ENCODE peak calls at places on chromosomes 3 and 15, in nine cellular contexts. One of them, this sample, is unnamed.
A peak's percentile ranks its signal among the peaks of the same experiment; 100 is the strongest.

GRCh38 chr3:129893616-129894070 is at the start of gene TMCC1:
- DNase-seq in brain microvascular endothelial cell: peak; percentile 46
- DNase-seq in activated CD4-positive, alpha-beta T cell treated with anti-CD3 and anti-CD28 coated beads, Interleukin-2, amount 50 U/mL, for 24 hours: peak; percentile 82
- DNase-seq in HT-29: peak; percentile 98
- DNase-seq in ACHN: peak; percentile 84
- DNase-seq in stimulated activated CD4-positive, alpha-beta T cell treated with anti-CD3 and anti-CD28 coated beads, Interleukin-4, amount 100 ng/mL, for 1 hour: peak; percentile 88
- DNase-seq in vagina: no peak
- DNase-seq in H54: peak; percentile 81
- DNase-seq in fibroblast of mammary gland: peak; percentile 65
- DNase-seq in this sample: peak; percentile 97

GRCh38 chr15:36106640-36107335 is 472.6 kb upstream of the CDIN1 start:
- DNase-seq in fibroblast of mammary gland: no peak
- DNase-seq in HT-29: no peak
- DNase-seq in vagina: no peak
- DNase-seq in H54: no peak
- DNase-seq in activated CD4-positive, alpha-beta T cell treated with anti-CD3 and anti-CD28 coated beads, Interleukin-2, amount 50 U/mL, for 24 hours: no peak
- DNase-seq in ACHN: no peak
- DNase-seq in stimulated activated CD4-positive, alpha-beta T cell treated with anti-CD3 and anti-CD28 coated beads, Interleukin-4, amount 100 ng/mL, for 1 hour: no peak
- DNase-seq in brain microvascular endothelial cell: peak; percentile 18
- DNase-seq in this sample: no peak

GRCh38 chr15:80730931-80731330 is 35.8 kb downstream of the ABHD17C start:
- DNase-seq in fibroblast of mammary gland: peak; percentile 10
- DNase-seq in vagina: no peak
- DNase-seq in stimulated activated CD4-positive, alpha-beta T cell treated with anti-CD3 and anti-CD28 coated beads, Interleukin-4, amount 100 ng/mL, for 1 hour: no peak
- DNase-seq in brain microvascular endothelial cell: no peak
- DNase-seq in activated CD4-positive, alpha-beta T cell treated with anti-CD3 and anti-CD28 coated beads, Interleukin-2, amount 50 U/mL, for 24 hours: no peak
- DNase-seq in HT-29: no peak
- DNase-seq in ACHN: no peak
- DNase-seq in H54: no peak
- DNase-seq in this sample: no peak

GRCh38 chr3:24160424-24160823 is 215.3 kb downstream of the NR1D2 start:
- DNase-seq in HT-29: no peak
- DNase-seq in brain microvascular endothelial cell: no peak
- DNase-seq in fibroblast of mammary gland: peak; percentile 22
- DNase-seq in vagina: no peak
- DNase-seq in H54: no peak
- DNase-seq in ACHN: peak; percentile 31
- DNase-seq in activated CD4-positive, alpha-beta T cell treated with anti-CD3 and anti-CD28 coated beads, Interleukin-2, amount 50 U/mL, for 24 hours: no peak
- DNase-seq in stimulated activated CD4-positive, alpha-beta T cell treated with anti-CD3 and anti-CD28 coated beads, Interleukin-4, amount 100 ng/mL, for 1 hour: no peak
- DNase-seq in this sample: no peak

GRCh38 chr3:146277953-146278631 is 27.2 kb upstream of the PLSCR4 start:
- DNase-seq in fibroblast of mammary gland: peak; percentile 96
- DNase-seq in ACHN: no peak
- DNase-seq in H54: no peak
- DNase-seq in stimulated activated CD4-positive, alpha-beta T cell treated with anti-CD3 and anti-CD28 coated beads, Interleukin-4, amount 100 ng/mL, for 1 hour: no peak
- DNase-seq in brain microvascular endothelial cell: peak; percentile 71
- DNase-seq in activated CD4-positive, alpha-beta T cell treated with anti-CD3 and anti-CD28 coated beads, Interleukin-2, amount 50 U/mL, for 24 hours: no peak
- DNase-seq in vagina: no peak
- DNase-seq in HT-29: no peak
- DNase-seq in this sample: no peak

GRCh38 chr3:114827495-114827894 is 319.6 kb downstream of the ZBTB20 start:
- DNase-seq in stimulated activated CD4-positive, alpha-beta T cell treated with anti-CD3 and anti-CD28 coated beads, Interleukin-4, amount 100 ng/mL, for 1 hour: no peak
- DNase-seq in H54: no peak
- DNase-seq in activated CD4-positive, alpha-beta T cell treated with anti-CD3 and anti-CD28 coated beads, Interleukin-2, amount 50 U/mL, for 24 hours: no peak
- DNase-seq in vagina: no peak
- DNase-seq in fibroblast of mammary gland: peak; percentile 71
- DNase-seq in brain microvascular endothelial cell: peak; percentile 19
- DNase-seq in ACHN: peak; percentile 57
- DNase-seq in HT-29: peak; percentile 79
- DNase-seq in this sample: peak; percentile 62

GRCh38 chr15:68820205-68820588 is 498 bp downstream of the ANP32A start:
- DNase-seq in HT-29: peak; percentile 60
- DNase-seq in vagina: no peak
- DNase-seq in brain microvascular endothelial cell: peak; percentile 19
- DNase-seq in H54: no peak
- DNase-seq in ACHN: peak; percentile 20
- DNase-seq in activated CD4-positive, alpha-beta T cell treated with anti-CD3 and anti-CD28 coated beads, Interleukin-2, amount 50 U/mL, for 24 hours: peak; percentile 46
- DNase-seq in stimulated activated CD4-positive, alpha-beta T cell treated with anti-CD3 and anti-CD28 coated beads, Interleukin-4, amount 100 ng/mL, for 1 hour: peak; percentile 70
- DNase-seq in fibroblast of mammary gland: peak; percentile 14
- DNase-seq in this sample: peak; percentile 42

GRCh38 chr15:40957581-40958051 is 4.3 kb downstream of the CHAC1 start:
- DNase-seq in H54: no peak
- DNase-seq in brain microvascular endothelial cell: no peak
- DNase-seq in stimulated activated CD4-positive, alpha-beta T cell treated with anti-CD3 and anti-CD28 coated beads, Interleukin-4, amount 100 ng/mL, for 1 hour: no peak
- DNase-seq in activated CD4-positive, alpha-beta T cell treated with anti-CD3 and anti-CD28 coated beads, Interleukin-2, amount 50 U/mL, for 24 hours: no peak
- DNase-seq in ACHN: no peak
- DNase-seq in HT-29: no peak
- DNase-seq in vagina: no peak
- DNase-seq in fibroblast of mammary gland: no peak
- DNase-seq in this sample: peak; percentile 90

GRCh38 chr3:71050521-71051258 is 532.8 kb downstream of the FOXP1 start:
- DNase-seq in fibroblast of mammary gland: peak; percentile 59
- DNase-seq in ACHN: no peak
- DNase-seq in stimulated activated CD4-positive, alpha-beta T cell treated with anti-CD3 and anti-CD28 coated beads, Interleukin-4, amount 100 ng/mL, for 1 hour: no peak
- DNase-seq in brain microvascular endothelial cell: no peak
- DNase-seq in H54: no peak
- DNase-seq in HT-29: peak; percentile 76
- DNase-seq in vagina: no peak
- DNase-seq in activated CD4-positive, alpha-beta T cell treated with anti-CD3 and anti-CD28 coated beads, Interleukin-2, amount 50 U/mL, for 24 hours: peak; percentile 49
- DNase-seq in this sample: no peak

GRCh38 chr15:45704329-45705249 is 69.8 kb downstream of the SQOR start:
- DNase-seq in activated CD4-positive, alpha-beta T cell treated with anti-CD3 and anti-CD28 coated beads, Interleukin-2, amount 50 U/mL, for 24 hours: no peak
- DNase-seq in H54: no peak
- DNase-seq in ACHN: peak; percentile 22
- DNase-seq in stimulated activated CD4-positive, alpha-beta T cell treated with anti-CD3 and anti-CD28 coated beads, Interleukin-4, amount 100 ng/mL, for 1 hour: peak; percentile 16
- DNase-seq in fibroblast of mammary gland: peak; percentile 61
- DNase-seq in vagina: no peak
- DNase-seq in HT-29: peak; percentile 35
- DNase-seq in brain microvascular endothelial cell: peak; percentile 20
- DNase-seq in this sample: no peak

GRCh38 chr3:69085543-69086132 is 901 bp downstream of the ARL6IP5 start:
- DNase-seq in brain microvascular endothelial cell: no peak
- DNase-seq in HT-29: peak; percentile 32
- DNase-seq in H54: no peak
- DNase-seq in activated CD4-positive, alpha-beta T cell treated with anti-CD3 and anti-CD28 coated beads, Interleukin-2, amount 50 U/mL, for 24 hours: no peak
- DNase-seq in fibroblast of mammary gland: peak; percentile 48
- DNase-seq in stimulated activated CD4-positive, alpha-beta T cell treated with anti-CD3 and anti-CD28 coated beads, Interleukin-4, amount 100 ng/mL, for 1 hour: no peak
- DNase-seq in vagina: no peak
- DNase-seq in ACHN: peak; percentile 25
- DNase-seq in this sample: no peak

GRCh38 chr3:14847613-14848541 is 29.1 kb downstream of the FGD5 start:
- DNase-seq in HT-29: peak; percentile 7
- DNase-seq in ACHN: no peak
- DNase-seq in vagina: no peak
- DNase-seq in brain microvascular endothelial cell: no peak
- DNase-seq in H54: no peak
- DNase-seq in fibroblast of mammary gland: no peak
- DNase-seq in activated CD4-positive, alpha-beta T cell treated with anti-CD3 and anti-CD28 coated beads, Interleukin-2, amount 50 U/mL, for 24 hours: no peak
- DNase-seq in stimulated activated CD4-positive, alpha-beta T cell treated with anti-CD3 and anti-CD28 coated beads, Interleukin-4, amount 100 ng/mL, for 1 hour: no peak
- DNase-seq in this sample: peak; percentile 5

GRCh38 chr3:174438501-174439156 is 420.5 kb upstream of the NAALADL2 start:
- DNase-seq in stimulated activated CD4-positive, alpha-beta T cell treated with anti-CD3 and anti-CD28 coated beads, Interleukin-4, amount 100 ng/mL, for 1 hour: no peak
- DNase-seq in fibroblast of mammary gland: peak; percentile 17
- DNase-seq in HT-29: peak; percentile 73
- DNase-seq in brain microvascular endothelial cell: no peak
- DNase-seq in activated CD4-positive, alpha-beta T cell treated with anti-CD3 and anti-CD28 coated beads, Interleukin-2, amount 50 U/mL, for 24 hours: no peak
- DNase-seq in H54: no peak
- DNase-seq in vagina: no peak
- DNase-seq in ACHN: peak; percentile 22
- DNase-seq in this sample: no peak

GRCh38 chr15:82828064-82828463 is 18.6 kb downstream of the WHAMM start:
- DNase-seq in activated CD4-positive, alpha-beta T cell treated with anti-CD3 and anti-CD28 coated beads, Interleukin-2, amount 50 U/mL, for 24 hours: no peak
- DNase-seq in HT-29: no peak
- DNase-seq in H54: no peak
- DNase-seq in fibroblast of mammary gland: peak; percentile 74
- DNase-seq in stimulated activated CD4-positive, alpha-beta T cell treated with anti-CD3 and anti-CD28 coated beads, Interleukin-4, amount 100 ng/mL, for 1 hour: no peak
- DNase-seq in vagina: no peak
- DNase-seq in brain microvascular endothelial cell: no peak
- DNase-seq in ACHN: peak; percentile 80
- DNase-seq in this sample: no peak

GRCh38 chr3:128496602-128497304 is 3.8 kb upstream of the GATA2 start:
- DNase-seq in HT-29: no peak
- DNase-seq in stimulated activated CD4-positive, alpha-beta T cell treated with anti-CD3 and anti-CD28 coated beads, Interleukin-4, amount 100 ng/mL, for 1 hour: no peak
- DNase-seq in brain microvascular endothelial cell: no peak
- DNase-seq in fibroblast of mammary gland: peak; percentile 28
- DNase-seq in H54: no peak
- DNase-seq in vagina: no peak
- DNase-seq in ACHN: no peak
- DNase-seq in activated CD4-positive, alpha-beta T cell treated with anti-CD3 and anti-CD28 coated beads, Interleukin-2, amount 50 U/mL, for 24 hours: no peak
- DNase-seq in this sample: no peak

GRCh38 chr3:100697723-100698285 is 11.5 kb upstream of the TFG start:
- DNase-seq in stimulated activated CD4-positive, alpha-beta T cell treated with anti-CD3 and anti-CD28 coated beads, Interleukin-4, amount 100 ng/mL, for 1 hour: no peak
- DNase-seq in fibroblast of mammary gland: no peak
- DNase-seq in vagina: no peak
- DNase-seq in H54: no peak
- DNase-seq in activated CD4-positive, alpha-beta T cell treated with anti-CD3 and anti-CD28 coated beads, Interleukin-2, amount 50 U/mL, for 24 hours: no peak
- DNase-seq in HT-29: no peak
- DNase-seq in brain microvascular endothelial cell: no peak
- DNase-seq in ACHN: no peak
- DNase-seq in this sample: no peak

GRCh38 chr3:98612587-98612986 is 19.2 kb upstream of the CPOX start:
- DNase-seq in brain microvascular endothelial cell: no peak
- DNase-seq in H54: no peak
- DNase-seq in HT-29: peak; percentile 66
- DNase-seq in stimulated activated CD4-positive, alpha-beta T cell treated with anti-CD3 and anti-CD28 coated beads, Interleukin-4, amount 100 ng/mL, for 1 hour: peak; percentile 3
- DNase-seq in ACHN: peak; percentile 3
- DNase-seq in activated CD4-positive, alpha-beta T cell treated with anti-CD3 and anti-CD28 coated beads, Interleukin-2, amount 50 U/mL, for 24 hours: no peak
- DNase-seq in vagina: no peak
- DNase-seq in fibroblast of mammary gland: no peak
- DNase-seq in this sample: peak; percentile 13

GRCh38 chr3:69866988-69867720 is 127.9 kb downstream of the MITF start:
- DNase-seq in stimulated activated CD4-positive, alpha-beta T cell treated with anti-CD3 and anti-CD28 coated beads, Interleukin-4, amount 100 ng/mL, for 1 hour: no peak
- DNase-seq in H54: no peak
- DNase-seq in HT-29: no peak
- DNase-seq in vagina: no peak
- DNase-seq in fibroblast of mammary gland: peak; percentile 25
- DNase-seq in brain microvascular endothelial cell: no peak
- DNase-seq in ACHN: peak; percentile 65
- DNase-seq in activated CD4-positive, alpha-beta T cell treated with anti-CD3 and anti-CD28 coated beads, Interleukin-2, amount 50 U/mL, for 24 hours: no peak
- DNase-seq in this sample: no peak

GRCh38 chr3:107661447-107662108 is 138.8 kb downstream of the BBX start:
- DNase-seq in H54: no peak
- DNase-seq in brain microvascular endothelial cell: no peak
- DNase-seq in HT-29: no peak
- DNase-seq in vagina: no peak
- DNase-seq in fibroblast of mammary gland: peak; percentile 54
- DNase-seq in ACHN: no peak
- DNase-seq in stimulated activated CD4-positive, alpha-beta T cell treated with anti-CD3 and anti-CD28 coated beads, Interleukin-4, amount 100 ng/mL, for 1 hour: no peak
- DNase-seq in activated CD4-positive, alpha-beta T cell treated with anti-CD3 and anti-CD28 coated beads, Interleukin-2, amount 50 U/mL, for 24 hours: no peak
- DNase-seq in this sample: no peak

GRCh38 chr3:14256046-14256445 is 77.4 kb downstream of the LSM3 start:
- DNase-seq in brain microvascular endothelial cell: no peak
- DNase-seq in fibroblast of mammary gland: no peak
- DNase-seq in HT-29: no peak
- DNase-seq in H54: no peak
- DNase-seq in vagina: no peak
- DNase-seq in stimulated activated CD4-positive, alpha-beta T cell treated with anti-CD3 and anti-CD28 coated beads, Interleukin-4, amount 100 ng/mL, for 1 hour: no peak
- DNase-seq in activated CD4-positive, alpha-beta T cell treated with anti-CD3 and anti-CD28 coated beads, Interleukin-2, amount 50 U/mL, for 24 hours: no peak
- DNase-seq in ACHN: no peak
- DNase-seq in this sample: no peak

GRCh38 chr15:25408428-25408827 is 30.4 kb downstream of the UBE3A start:
- DNase-seq in fibroblast of mammary gland: no peak
- DNase-seq in ACHN: no peak
- DNase-seq in activated CD4-positive, alpha-beta T cell treated with anti-CD3 and anti-CD28 coated beads, Interleukin-2, amount 50 U/mL, for 24 hours: no peak
- DNase-seq in stimulated activated CD4-positive, alpha-beta T cell treated with anti-CD3 and anti-CD28 coated beads, Interleukin-4, amount 100 ng/mL, for 1 hour: no peak
- DNase-seq in vagina: no peak
- DNase-seq in HT-29: no peak
- DNase-seq in brain microvascular endothelial cell: no peak
- DNase-seq in H54: no peak
- DNase-seq in this sample: no peak

GRCh38 chr3:182795383-182795782 is 2.1 kb downstream of the ATP11B start:
- DNase-seq in stimulated activated CD4-positive, alpha-beta T cell treated with anti-CD3 and anti-CD28 coated beads, Interleukin-4, amount 100 ng/mL, for 1 hour: no peak
- DNase-seq in ACHN: peak; percentile 14
- DNase-seq in H54: peak; percentile 12
- DNase-seq in fibroblast of mammary gland: peak; percentile 25
- DNase-seq in HT-29: peak; percentile 82
- DNase-seq in activated CD4-positive, alpha-beta T cell treated with anti-CD3 and anti-CD28 coated beads, Interleukin-2, amount 50 U/mL, for 24 hours: peak; percentile 21
- DNase-seq in brain microvascular endothelial cell: no peak
- DNase-seq in vagina: no peak
- DNase-seq in this sample: no peak

GRCh38 chr3:2783261-2783660 is 326.9 kb downstream of the IL5RA start:
- DNase-seq in fibroblast of mammary gland: no peak
- DNase-seq in HT-29: no peak
- DNase-seq in stimulated activated CD4-positive, alpha-beta T cell treated with anti-CD3 and anti-CD28 coated beads, Interleukin-4, amount 100 ng/mL, for 1 hour: no peak
- DNase-seq in vagina: no peak
- DNase-seq in H54: no peak
- DNase-seq in ACHN: no peak
- DNase-seq in brain microvascular endothelial cell: no peak
- DNase-seq in activated CD4-positive, alpha-beta T cell treated with anti-CD3 and anti-CD28 coated beads, Interleukin-2, amount 50 U/mL, for 24 hours: no peak
- DNase-seq in this sample: no peak

GRCh38 chr3:54600441-54601204 is 327.2 kb downstream of the LRTM1 start:
- DNase-seq in vagina: peak; percentile 49
- DNase-seq in ACHN: no peak
- DNase-seq in stimulated activated CD4-positive, alpha-beta T cell treated with anti-CD3 and anti-CD28 coated beads, Interleukin-4, amount 100 ng/mL, for 1 hour: no peak
- DNase-seq in HT-29: no peak
- DNase-seq in H54: no peak
- DNase-seq in brain microvascular endothelial cell: no peak
- DNase-seq in activated CD4-positive, alpha-beta T cell treated with anti-CD3 and anti-CD28 coated beads, Interleukin-2, amount 50 U/mL, for 24 hours: no peak
- DNase-seq in fibroblast of mammary gland: no peak
- DNase-seq in this sample: no peak

GRCh38 chr3:107235193-107235922 is 141.9 kb upstream of the CCDC54 start:
- DNase-seq in H54: no peak
- DNase-seq in HT-29: no peak
- DNase-seq in vagina: no peak
- DNase-seq in fibroblast of mammary gland: peak; percentile 39
- DNase-seq in stimulated activated CD4-positive, alpha-beta T cell treated with anti-CD3 and anti-CD28 coated beads, Interleukin-4, amount 100 ng/mL, for 1 hour: no peak
- DNase-seq in brain microvascular endothelial cell: peak; percentile 25
- DNase-seq in activated CD4-positive, alpha-beta T cell treated with anti-CD3 and anti-CD28 coated beads, Interleukin-2, amount 50 U/mL, for 24 hours: no peak
- DNase-seq in ACHN: peak; percentile 36
- DNase-seq in this sample: no peak

GRCh38 chr3:141094851-141095545 is 43.9 kb downstream of the SPSB4 start:
- DNase-seq in vagina: no peak
- DNase-seq in brain microvascular endothelial cell: peak; percentile 59
- DNase-seq in stimulated activated CD4-positive, alpha-beta T cell treated with anti-CD3 and anti-CD28 coated beads, Interleukin-4, amount 100 ng/mL, for 1 hour: no peak
- DNase-seq in HT-29: no peak
- DNase-seq in activated CD4-positive, alpha-beta T cell treated with anti-CD3 and anti-CD28 coated beads, Interleukin-2, amount 50 U/mL, for 24 hours: no peak
- DNase-seq in ACHN: no peak
- DNase-seq in H54: no peak
- DNase-seq in fibroblast of mammary gland: peak; percentile 40
- DNase-seq in this sample: peak; percentile 27

GRCh38 chr15:40282144-40282869 is 557 bp downstream of the ANKRD63 start:
- DNase-seq in ACHN: peak; percentile 40
- DNase-seq in activated CD4-positive, alpha-beta T cell treated with anti-CD3 and anti-CD28 coated beads, Interleukin-2, amount 50 U/mL, for 24 hours: no peak
- DNase-seq in brain microvascular endothelial cell: no peak
- DNase-seq in H54: no peak
- DNase-seq in vagina: no peak
- DNase-seq in fibroblast of mammary gland: no peak
- DNase-seq in HT-29: peak; percentile 52
- DNase-seq in stimulated activated CD4-positive, alpha-beta T cell treated with anti-CD3 and anti-CD28 coated beads, Interleukin-4, amount 100 ng/mL, for 1 hour: peak; percentile 50
- DNase-seq in this sample: peak; percentile 46

GRCh38 chr3:195752538-195753331 is 32.0 kb downstream of the MUC20 start:
- DNase-seq in fibroblast of mammary gland: no peak
- DNase-seq in stimulated activated CD4-positive, alpha-beta T cell treated with anti-CD3 and anti-CD28 coated beads, Interleukin-4, amount 100 ng/mL, for 1 hour: no peak
- DNase-seq in activated CD4-positive, alpha-beta T cell treated with anti-CD3 and anti-CD28 coated beads, Interleukin-2, amount 50 U/mL, for 24 hours: no peak
- DNase-seq in brain microvascular endothelial cell: no peak
- DNase-seq in HT-29: no peak
- DNase-seq in H54: no peak
- DNase-seq in vagina: no peak
- DNase-seq in ACHN: no peak
- DNase-seq in this sample: no peak

GRCh38 chr3:52705688-52706686 is at the start of the genes GLT8D1 and SPCS1:
- DNase-seq in fibroblast of mammary gland: peak; percentile 79
- DNase-seq in brain microvascular endothelial cell: peak; percentile 67
- DNase-seq in stimulated activated CD4-positive, alpha-beta T cell treated with anti-CD3 and anti-CD28 coated beads, Interleukin-4, amount 100 ng/mL, for 1 hour: peak; percentile 86
- DNase-seq in HT-29: peak; percentile 82
- DNase-seq in activated CD4-positive, alpha-beta T cell treated with anti-CD3 and anti-CD28 coated beads, Interleukin-2, amount 50 U/mL, for 24 hours: peak; percentile 74
- DNase-seq in vagina: no peak
- DNase-seq in H54: peak; percentile 83
- DNase-seq in ACHN: peak; percentile 79
- DNase-seq in this sample: peak; percentile 51

GRCh38 chr3:37171144-37171543 is 3.2 kb downstream of the LRRFIP2 start:
- DNase-seq in vagina: no peak
- DNase-seq in brain microvascular endothelial cell: no peak
- DNase-seq in H54: no peak
- DNase-seq in fibroblast of mammary gland: no peak
- DNase-seq in activated CD4-positive, alpha-beta T cell treated with anti-CD3 and anti-CD28 coated beads, Interleukin-2, amount 50 U/mL, for 24 hours: no peak
- DNase-seq in ACHN: no peak
- DNase-seq in stimulated activated CD4-positive, alpha-beta T cell treated with anti-CD3 and anti-CD28 coated beads, Interleukin-4, amount 100 ng/mL, for 1 hour: no peak
- DNase-seq in HT-29: no peak
- DNase-seq in this sample: no peak

GRCh38 chr3:196966526-196967401 is 1.9 kb downstream of the PIGZ start:
- DNase-seq in vagina: no peak
- DNase-seq in brain microvascular endothelial cell: no peak
- DNase-seq in ACHN: no peak
- DNase-seq in activated CD4-positive, alpha-beta T cell treated with anti-CD3 and anti-CD28 coated beads, Interleukin-2, amount 50 U/mL, for 24 hours: no peak
- DNase-seq in HT-29: no peak
- DNase-seq in fibroblast of mammary gland: no peak
- DNase-seq in H54: no peak
- DNase-seq in stimulated activated CD4-positive, alpha-beta T cell treated with anti-CD3 and anti-CD28 coated beads, Interleukin-4, amount 100 ng/mL, for 1 hour: no peak
- DNase-seq in this sample: no peak